ENCODE peak calls at places on chromosomes 5 and 9, in five cellular contexts. One of them, this sample, is unnamed.

GRCh38 chr5:100496296-100496695 is 38.9 kb upstream of the FAM174A start:
- DNase-seq in AG09319: no peak
- DNase-seq in NCI-H1694 treated with DMSO at 0.1 percent for 48 hours: no peak
- DNase-seq in HT1080: no peak
- DNase-seq in colonic mucosa: no peak
- DNase-seq in this sample: no peak

GRCh38 chr5:141032626-141033025 is 18.5 kb upstream of the PCDHB1 start:
- DNase-seq in AG09319: no peak
- DNase-seq in NCI-H1694 treated with DMSO at 0.1 percent for 48 hours: no peak
- DNase-seq in HT1080: no peak
- DNase-seq in colonic mucosa: no peak
- DNase-seq in this sample: no peak

GRCh38 chr9:16715404-16715803 is 155.1 kb downstream of the BNC2 start:
- DNase-seq in AG09319: peak; percentile 71
- DNase-seq in NCI-H1694 treated with DMSO at 0.1 percent for 48 hours: no peak
- DNase-seq in HT1080: no peak
- DNase-seq in colonic mucosa: no peak
- DNase-seq in this sample: no peak

GRCh38 chr9:134585021-134585561 is 56.5 kb upstream of the COL5A1 start:
- DNase-seq in AG09319: no peak
- DNase-seq in NCI-H1694 treated with DMSO at 0.1 percent for 48 hours: no peak
- DNase-seq in HT1080: no peak
- DNase-seq in colonic mucosa: peak; percentile 7
- DNase-seq in this sample: no peak

GRCh38 chr9:22508790-22509189 is 62.2 kb downstream of the DMRTA1 start:
- DNase-seq in AG09319: no peak
- DNase-seq in NCI-H1694 treated with DMSO at 0.1 percent for 48 hours: no peak
- DNase-seq in HT1080: no peak
- DNase-seq in colonic mucosa: no peak
- DNase-seq in this sample: no peak

GRCh38 chr5:167639213-167639612 is 652.2 kb upstream of the WWC1 start:
- DNase-seq in AG09319: no peak
- DNase-seq in NCI-H1694 treated with DMSO at 0.1 percent for 48 hours: no peak
- DNase-seq in HT1080: peak; percentile 27
- DNase-seq in colonic mucosa: no peak
- DNase-seq in this sample: no peak

GRCh38 chr5:180607861-180608571 is 16.7 kb upstream of the SCGB3A1 start:
- DNase-seq in AG09319: no peak
- DNase-seq in NCI-H1694 treated with DMSO at 0.1 percent for 48 hours: no peak
- DNase-seq in HT1080: no peak
- DNase-seq in colonic mucosa: no peak
- DNase-seq in this sample: no peak

GRCh38 chr5:139014726-139015125 is 139.6 kb upstream of the LRRTM2 start:
- DNase-seq in AG09319: no peak
- DNase-seq in NCI-H1694 treated with DMSO at 0.1 percent for 48 hours: no peak
- DNase-seq in HT1080: peak; percentile 84
- DNase-seq in colonic mucosa: no peak
- DNase-seq in this sample: no peak

GRCh38 chr5:171842777-171843053 is 57.1 kb downstream of the SMIM23 start:
- DNase-seq in AG09319: no peak
- DNase-seq in NCI-H1694 treated with DMSO at 0.1 percent for 48 hours: no peak
- DNase-seq in HT1080: no peak
- DNase-seq in colonic mucosa: no peak
- DNase-seq in this sample: no peak

GRCh38 chr9:91162784-91163440 is 198.8 kb downstream of the AUH start:
- DNase-seq in AG09319: no peak
- DNase-seq in NCI-H1694 treated with DMSO at 0.1 percent for 48 hours: no peak
- DNase-seq in HT1080: peak; percentile 48
- DNase-seq in colonic mucosa: peak; percentile 63
- DNase-seq in this sample: no peak

GRCh38 chr9:91882628-91883027 is 67.4 kb downstream of the ROR2 start:
- DNase-seq in AG09319: no peak
- DNase-seq in NCI-H1694 treated with DMSO at 0.1 percent for 48 hours: peak; percentile 21
- DNase-seq in HT1080: no peak
- DNase-seq in colonic mucosa: no peak
- DNase-seq in this sample: no peak

This sample was measured in SK-N-MC.